ENCODE peak calls at places on chromosome 3, in six cellular contexts. F is HS-27A, O is GM23338, Q is skeletal muscle cell, P is NB4, X is RWPE1. U is an unnamed sample.

GRCh38 chr3:56355570-56356185 is 112.6 kb downstream of the ERC2 start:
- DNase-seq in O (peak; percentile 27), Q (no peak), X (no peak), P (peak; percentile 70), F (no peak), U (peak; percentile 78)

GRCh38 chr3:47355010-47355409 is 25.8 kb upstream of the PTPN23 start:
- DNase-seq in X (no peak), F (no peak), P (no peak), Q (no peak), O (no peak), U (no peak)

GRCh38 chr3:136074546-136074945 is 109.0 kb downstream of the PPP2R3A start:
- DNase-seq in P (no peak), Q (peak; percentile 12), O (no peak), X (no peak), F (no peak), U (no peak)

GRCh38 chr3:116386168-116386567 is 59.1 kb downstream of the LSAMP start:
- DNase-seq in X (no peak), P (no peak), O (no peak), F (no peak), Q (no peak), U (no peak)

GRCh38 chr3:135145581-135145980 is 350.5 kb downstream of the EPHB1 start:
- DNase-seq in F (no peak), Q (peak; percentile 3), P (no peak), X (no peak), O (no peak), U (no peak)

GRCh38 chr3:129592362-129593150 is 13.9 kb downstream of the PLXND1 start:
- DNase-seq in O (peak; percentile 68), F (no peak), X (no peak), Q (no peak), P (peak; percentile 92), U (peak; percentile 67)

GRCh38 chr3:142115927-142116668 is 33.2 kb downstream of the TFDP2 start:
- DNase-seq in P (peak; percentile 20), O (no peak), F (no peak), X (no peak), Q (no peak), U (peak; percentile 67)

GRCh38 chr3:171809513-171810277 is 588 bp downstream of the PLD1 start:
- DNase-seq in P (peak; percentile 86), O (peak; percentile 76), X (peak; percentile 84), F (peak; percentile 72), Q (peak; percentile 93), U (peak; percentile 79)

GRCh38 chr3:101842245-101842934 is 6.9 kb upstream of the NFKBIZ start:
- DNase-seq in X (no peak), F (peak; percentile 81), P (no peak), Q (no peak), O (peak; percentile 96), U (no peak)

GRCh38 chr3:128859573-128860154 is 19.8 kb upstream of the ACAD9 start:
- DNase-seq in F (no peak), P (peak; percentile 58), O (no peak), Q (no peak), X (no peak), U (peak; percentile 81)

GRCh38 chr3:52299815-52300611 is 12.4 kb downstream of the GLYCTK start:
- DNase-seq in Q (no peak), P (peak; percentile 90), O (peak; percentile 50), X (no peak), F (no peak), U (peak; percentile 28)